ENCODE peak calls at places on chromosomes 2 and 18, in ten cellular contexts. A, E, R, H, K, Q, P, M, O and V are unnamed samples.
A peak's percentile ranks its signal among the peaks of the same experiment; 100 is the strongest.

GRCh38 chr2:172864182-172864581 is 128.5 kb downstream of the RAPGEF4 start:
- DNase-seq in P (peak; percentile 72), E (peak; percentile 39), K (no peak), R (peak; percentile 79), Q (peak; percentile 56), M (peak; percentile 65), H (peak; percentile 27), A (no peak), O (peak; percentile 64), V (peak; percentile 72)

GRCh38 chr2:73827018-73827417 is 1.7 kb upstream of the STAMBP start:
- DNase-seq in Q (no peak), E (no peak), O (no peak), R (no peak), M (no peak), P (peak; percentile 71), H (no peak), K (no peak), A (no peak), V (no peak)

GRCh38 chr2:208031608-208032019 is 6.3 kb upstream of the PLEKHM3 start:
- DNase-seq in R (no peak), Q (no peak), O (no peak), K (no peak), A (no peak), M (no peak), E (no peak), H (no peak), P (no peak), V (no peak)

GRCh38 chr2:208595386-208596275 is 189.0 kb downstream of the PTH2R start:
- DNase-seq in K (no peak), H (no peak), M (no peak), Q (no peak), R (no peak), P (peak; percentile 41), O (no peak), E (no peak), A (no peak), V (no peak)

GRCh38 chr18:75376004-75376403 is 51.5 kb downstream of the SMIM21 start:
- DNase-seq in O (no peak), Q (no peak), A (no peak), P (peak; percentile 75), E (no peak), M (no peak), K (no peak), H (no peak), R (no peak), V (no peak)

GRCh38 chr2:18690342-18690741 is 101.0 kb upstream of the NT5C1B start:
- DNase-seq in M (no peak), Q (no peak), P (no peak), H (no peak), K (no peak), A (no peak), E (no peak), R (peak; percentile 64), O (no peak), V (no peak)

GRCh38 chr18:48800479-48800876 is 150.3 kb downstream of the SMAD7 start:
- DNase-seq in P (no peak), O (peak; percentile 5), R (no peak), K (no peak), Q (no peak), E (peak; percentile 18), H (no peak), A (no peak), M (peak; percentile 8), V (peak; percentile 57)

GRCh38 chr2:40300391-40300790 is 151.5 kb downstream of the SLC8A1 start:
- DNase-seq in M (no peak), R (no peak), K (no peak), O (no peak), A (no peak), P (no peak), Q (no peak), E (no peak), H (no peak), V (no peak)

GRCh38 chr2:64211471-64211870 is 67.3 kb upstream of the PELI1 start:
- DNase-seq in R (no peak), H (no peak), K (no peak), E (no peak), P (no peak), Q (no peak), M (no peak), A (no peak), O (no peak), V (no peak)

GRCh38 chr2:237194081-237194480 is 108.4 kb downstream of the COPS8 start:
- DNase-seq in A (no peak), R (no peak), H (no peak), K (no peak), M (peak; percentile 4), O (no peak), P (no peak), Q (no peak), E (no peak), V (no peak)

GRCh38 chr2:24984912-24985311 is 13.2 kb upstream of the DNAJC27 start:
- DNase-seq in A (no peak), H (no peak), P (no peak), E (peak; percentile 25), R (peak; percentile 64), M (peak; percentile 30), Q (peak; percentile 32), K (no peak), O (no peak), V (peak; percentile 64)

GRCh38 chr2:135573620-135574019 is 42.3 kb downstream of the R3HDM1 start:
- DNase-seq in A (no peak), O (no peak), K (no peak), H (no peak), Q (no peak), E (no peak), R (no peak), P (no peak), M (no peak), V (no peak)

GRCh38 chr2:109293663-109294062 is 164.7 kb downstream of the SH3RF3 start:
- DNase-seq in P (no peak), H (no peak), K (no peak), M (no peak), O (no peak), A (no peak), Q (no peak), R (no peak), E (no peak), V (no peak)

GRCh38 chr2:109295070-109295780 is 166.2 kb downstream of the SH3RF3 start:
- DNase-seq in K (no peak), E (no peak), M (no peak), H (no peak), R (no peak), Q (no peak), A (no peak), O (no peak), P (no peak), V (no peak)

GRCh38 chr2:109297566-109298205 is 168.7 kb downstream of the SH3RF3 start:
- DNase-seq in A (no peak), O (no peak), E (no peak), H (no peak), R (no peak), P (no peak), K (no peak), M (no peak), Q (no peak), V (no peak)

GRCh38 chr2:109294523-109294922 is 165.5 kb downstream of the SH3RF3 start:
- DNase-seq in R (no peak), A (no peak), H (no peak), K (no peak), Q (no peak), E (no peak), O (no peak), M (no peak), P (no peak), V (no peak)

GRCh38 chr2:109295781-109296117 is 166.7 kb downstream of the SH3RF3 start:
- DNase-seq in Q (no peak), H (no peak), R (no peak), K (no peak), P (no peak), M (no peak), E (no peak), O (no peak), A (no peak), V (no peak)
- H3K4me1 ChIP-seq in Q (no peaks in the 10 kb centered on the region), H (no peaks in the 10 kb centered on the region), R (no peaks in the 10 kb centered on the region), K (no peaks in the 10 kb centered on the region), P (no peaks in the 10 kb centered on the region), M (no peaks in the 10 kb centered on the region), E (peaks cover 6% of the 10 kb centered on the region), O (no peaks in the 10 kb centered on the region), A (no peaks in the 10 kb centered on the region), V (no peaks in the 10 kb centered on the region)

DNA sequence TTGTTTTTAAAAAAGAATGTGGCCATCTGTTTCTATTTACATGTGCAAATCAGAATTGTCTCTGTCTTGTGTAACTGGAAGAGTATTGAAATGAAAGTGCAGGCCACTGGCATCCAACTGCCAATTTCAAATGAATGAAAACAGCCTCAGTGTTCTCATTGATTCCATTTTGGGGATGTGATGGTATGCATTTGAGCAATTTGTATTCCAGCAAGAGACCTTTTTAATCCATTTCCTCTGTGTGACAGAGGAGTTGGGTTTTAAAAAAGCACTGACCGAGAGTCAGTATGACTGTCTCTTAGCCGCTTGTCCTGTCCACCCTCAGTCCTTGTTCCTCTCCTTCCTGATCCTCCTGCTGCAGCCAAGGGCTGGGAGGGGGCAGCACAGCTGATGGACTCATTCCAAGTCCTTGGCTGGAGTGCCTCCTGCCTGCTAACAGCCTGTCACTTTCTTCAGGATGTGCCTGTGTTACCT is 50.0 kb downstream of the ASAP2 start:
- DNase-seq in R (peak; percentile 29), E (no peak), Q (no peak), A (no peak), K (no peak), M (no peak), H (no peak), P (no peak), O (no peak), V (no peak)
- H3K4me1 ChIP-seq in R (peaks cover 25% of the 10 kb centered on the region), E (no peaks in the 10 kb centered on the region), Q (no peaks in the 10 kb centered on the region), A (no peaks in the 10 kb centered on the region), K (no peaks in the 10 kb centered on the region), M (peaks cover 10% of the 10 kb centered on the region), H (no peaks in the 10 kb centered on the region), P (peaks cover 17% of the 10 kb centered on the region), O (peaks cover 46% of the 10 kb centered on the region), V (no peaks in the 10 kb centered on the region)

GRCh38 chr2:160365691-160366367 is 127.8 kb downstream of the RBMS1 start:
- DNase-seq in H (no peak), E (peak; percentile 81), O (peak; percentile 37), P (no peak), A (no peak), K (no peak), R (no peak), Q (peak; percentile 71), M (no peak), V (peak; percentile 83)
- H3K4me1 ChIP-seq in H (peaks cover 22% of the 10 kb centered on the region), E (no peaks in the 10 kb centered on the region), O (peaks cover 42% of the 10 kb centered on the region), P (peaks cover 38% of the 10 kb centered on the region), A (peaks cover 5% of the 10 kb centered on the region), K (no peaks in the 10 kb centered on the region), R (peaks cover 29% of the 10 kb centered on the region), Q (no peaks in the 10 kb centered on the region), M (peaks cover 13% of the 10 kb centered on the region), V (peaks cover 95% of the 10 kb centered on the region)

DNA sequence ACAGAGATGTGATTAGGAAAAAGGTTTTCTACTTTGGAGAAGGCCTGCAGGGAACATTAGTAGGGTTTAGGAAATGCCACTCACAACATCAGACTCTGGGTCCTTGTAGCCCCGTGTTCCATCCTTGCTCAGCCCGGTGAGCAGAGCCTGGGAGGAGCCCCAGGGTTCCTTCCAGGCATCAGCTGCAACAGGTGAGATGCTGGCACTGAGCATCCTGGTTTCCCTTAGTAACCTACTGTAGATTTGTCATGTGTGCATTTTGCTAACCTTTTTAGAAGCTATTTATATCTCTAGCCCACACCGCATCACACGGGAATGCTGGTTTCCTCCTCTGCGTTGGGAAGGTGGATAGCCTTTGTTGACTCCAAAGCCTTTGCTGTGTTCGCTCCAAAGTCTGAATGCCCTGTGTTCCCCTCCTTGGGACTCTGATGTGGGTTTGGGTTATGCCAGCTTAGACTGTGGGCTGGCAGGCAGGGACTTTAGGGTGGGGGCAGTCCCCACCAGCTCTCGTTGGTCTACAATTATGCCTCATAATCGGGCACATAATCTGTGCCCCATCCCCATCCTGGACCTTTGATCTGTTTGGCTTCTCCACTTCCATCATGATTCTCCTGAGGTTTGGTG is 69.3 kb downstream of the TMEM247 start:
- DNase-seq in Q (no peak), K (no peak), R (no peak), H (no peak), A (no peak), M (no peak), P (no peak), O (no peak), E (no peak), V (no peak)
- H3K4me1 ChIP-seq in Q (no peaks in the 10 kb centered on the region), K (peaks cover 5% of the 10 kb centered on the region), R (no peaks in the 10 kb centered on the region), H (peaks cover 51% of the 10 kb centered on the region), A (peaks cover 21% of the 10 kb centered on the region), M (peaks cover 6% of the 10 kb centered on the region), P (peaks cover 2% of the 10 kb centered on the region), O (peaks cover 34% of the 10 kb centered on the region), E (no peaks in the 10 kb centered on the region), V (no peaks in the 10 kb centered on the region)